ENCODE peak calls at places on chromosomes 7 and 10, in seven cellular contexts. One of them, this sample, is unnamed.

GRCh38 chr10:3401491-3401938 is 228.9 kb upstream of the PITRM1 start:
- DNase-seq in heart left ventricle: no peak
- DNase-seq in AG09309: peak
- DNase-seq in fibroblast of villous mesenchyme: peak
- DNase-seq in mesenchymal stem cell: peak
- DNase-seq in prostate gland: no peak
- DNase-seq in HFF-Myc: peak
- DNase-seq in this sample: peak

GRCh38 chr10:93034426-93034825 is 26.2 kb upstream of the CYP26C1 start:
- DNase-seq in prostate gland: no peak
- DNase-seq in heart left ventricle: no peak
- DNase-seq in HFF-Myc: no peak
- DNase-seq in AG09309: no peak
- DNase-seq in mesenchymal stem cell: no peak
- DNase-seq in fibroblast of villous mesenchyme: no peak
- DNase-seq in this sample: no peak

GRCh38 chr7:5692845-5693278 is 88.6 kb downstream of the RNF216 start:
- DNase-seq in heart left ventricle: no peak
- DNase-seq in prostate gland: no peak
- DNase-seq in HFF-Myc: no peak
- DNase-seq in mesenchymal stem cell: peak
- DNase-seq in fibroblast of villous mesenchyme: peak
- DNase-seq in AG09309: no peak
- DNase-seq in this sample: peak

GRCh38 chr10:35306852-35307251 is 29.5 kb upstream of the CCNY start:
- DNase-seq in AG09309: no peak
- DNase-seq in HFF-Myc: no peak
- DNase-seq in prostate gland: peak
- DNase-seq in mesenchymal stem cell: no peak
- DNase-seq in heart left ventricle: no peak
- DNase-seq in fibroblast of villous mesenchyme: no peak
- DNase-seq in this sample: no peak

GRCh38 chr7:139526578-139527544 is 3.4 kb downstream of the CLEC2L start:
- DNase-seq in HFF-Myc: peak
- DNase-seq in heart left ventricle: no peak
- DNase-seq in AG09309: peak
- DNase-seq in mesenchymal stem cell: peak
- DNase-seq in fibroblast of villous mesenchyme: peak
- DNase-seq in prostate gland: no peak
- DNase-seq in this sample: peak

GRCh38 chr7:140564643-140565042 is 76.0 kb downstream of the DENND2A start:
- DNase-seq in heart left ventricle: no peak
- DNase-seq in fibroblast of villous mesenchyme: no peak
- DNase-seq in prostate gland: no peak
- DNase-seq in HFF-Myc: no peak
- DNase-seq in AG09309: no peak
- DNase-seq in mesenchymal stem cell: no peak
- DNase-seq in this sample: peak

GRCh38 chr7:141055146-141055545 is 18.7 kb upstream of the TMEM178B start:
- DNase-seq in mesenchymal stem cell: no peak
- DNase-seq in HFF-Myc: no peak
- DNase-seq in fibroblast of villous mesenchyme: no peak
- DNase-seq in AG09309: no peak
- DNase-seq in prostate gland: no peak
- DNase-seq in heart left ventricle: no peak
- DNase-seq in this sample: no peak

GRCh38 chr10:19767876-19768275 is 48.4 kb upstream of the PLXDC2 start:
- DNase-seq in prostate gland: no peak
- DNase-seq in fibroblast of villous mesenchyme: no peak
- DNase-seq in AG09309: no peak
- DNase-seq in HFF-Myc: no peak
- DNase-seq in mesenchymal stem cell: peak
- DNase-seq in heart left ventricle: no peak
- DNase-seq in this sample: no peak

GRCh38 chr10:23148214-23148613 is 43.9 kb upstream of the PTF1A start:
- DNase-seq in heart left ventricle: no peak
- DNase-seq in mesenchymal stem cell: no peak
- DNase-seq in fibroblast of villous mesenchyme: no peak
- DNase-seq in AG09309: no peak
- DNase-seq in prostate gland: no peak
- DNase-seq in HFF-Myc: no peak
- DNase-seq in this sample: no peak

GRCh38 chr7:110148054-110148453 is 942.9 kb upstream of the LRRN3 start:
- DNase-seq in mesenchymal stem cell: no peak
- DNase-seq in heart left ventricle: no peak
- DNase-seq in AG09309: no peak
- DNase-seq in fibroblast of villous mesenchyme: no peak
- DNase-seq in HFF-Myc: no peak
- DNase-seq in prostate gland: no peak
- DNase-seq in this sample: no peak

GRCh38 chr10:99905971-99906370 is 103.8 kb downstream of the DNMBP start:
- DNase-seq in AG09309: no peak
- DNase-seq in mesenchymal stem cell: no peak
- DNase-seq in heart left ventricle: no peak
- DNase-seq in fibroblast of villous mesenchyme: no peak
- DNase-seq in HFF-Myc: no peak
- DNase-seq in prostate gland: no peak
- DNase-seq in this sample: no peak

GRCh38 chr7:276230-276835 is 13.6 kb upstream of the FOXL3 start:
- DNase-seq in HFF-Myc: no peak
- DNase-seq in mesenchymal stem cell: no peak
- DNase-seq in prostate gland: no peak
- DNase-seq in fibroblast of villous mesenchyme: no peak
- DNase-seq in heart left ventricle: no peak
- DNase-seq in AG09309: no peak
- DNase-seq in this sample: no peak

GRCh38 chr7:54426406-54426805 is 115.8 kb upstream of the VSTM2A start:
- DNase-seq in fibroblast of villous mesenchyme: no peak
- DNase-seq in mesenchymal stem cell: no peak
- DNase-seq in prostate gland: no peak
- DNase-seq in HFF-Myc: no peak
- DNase-seq in AG09309: no peak
- DNase-seq in heart left ventricle: no peak
- DNase-seq in this sample: no peak

GRCh38 chr7:149161241-149161848 is 14.1 kb downstream of the ZNF398 start:
- DNase-seq in fibroblast of villous mesenchyme: peak
- DNase-seq in mesenchymal stem cell: peak
- DNase-seq in HFF-Myc: no peak
- DNase-seq in heart left ventricle: no peak
- DNase-seq in prostate gland: no peak
- DNase-seq in AG09309: no peak
- DNase-seq in this sample: no peak

GRCh38 chr7:116952640-116953371 is 495 bp upstream of the ST7 start:
- DNase-seq in heart left ventricle: peak
- DNase-seq in AG09309: no peak
- DNase-seq in HFF-Myc: no peak
- DNase-seq in fibroblast of villous mesenchyme: peak
- DNase-seq in prostate gland: peak
- DNase-seq in mesenchymal stem cell: peak
- DNase-seq in this sample: peak

GRCh38 chr10:63376560-63377304 is 89.0 kb downstream of the JMJD1C start:
- DNase-seq in AG09309: peak
- DNase-seq in HFF-Myc: peak
- DNase-seq in prostate gland: no peak
- DNase-seq in heart left ventricle: no peak
- DNase-seq in mesenchymal stem cell: peak
- DNase-seq in fibroblast of villous mesenchyme: peak
- DNase-seq in this sample: peak

GRCh38 chr7:148121426-148121825 is 469.1 kb upstream of the C7orf33 start:
- DNase-seq in prostate gland: no peak
- DNase-seq in AG09309: no peak
- DNase-seq in fibroblast of villous mesenchyme: no peak
- DNase-seq in mesenchymal stem cell: no peak
- DNase-seq in HFF-Myc: no peak
- DNase-seq in heart left ventricle: no peak
- DNase-seq in this sample: no peak

GRCh38 chr7:39819514-39819913 is 130.5 kb upstream of the CDK13 start:
- DNase-seq in fibroblast of villous mesenchyme: no peak
- DNase-seq in prostate gland: no peak
- DNase-seq in mesenchymal stem cell: no peak
- DNase-seq in heart left ventricle: no peak
- DNase-seq in HFF-Myc: no peak
- DNase-seq in AG09309: no peak
- DNase-seq in this sample: no peak

GRCh38 chr7:73429218-73429617 is 4.4 kb upstream of the FZD9 start:
- DNase-seq in AG09309: no peak
- DNase-seq in mesenchymal stem cell: no peak
- DNase-seq in heart left ventricle: no peak
- DNase-seq in fibroblast of villous mesenchyme: no peak
- DNase-seq in prostate gland: no peak
- DNase-seq in HFF-Myc: no peak
- DNase-seq in this sample: peak

GRCh38 chr10:97792058-97792721 is 20.4 kb upstream of the SFRP5 start:
- DNase-seq in AG09309: no peak
- DNase-seq in mesenchymal stem cell: peak
- DNase-seq in fibroblast of villous mesenchyme: peak
- DNase-seq in prostate gland: peak
- DNase-seq in heart left ventricle: peak
- DNase-seq in HFF-Myc: peak
- DNase-seq in this sample: peak

DNA sequence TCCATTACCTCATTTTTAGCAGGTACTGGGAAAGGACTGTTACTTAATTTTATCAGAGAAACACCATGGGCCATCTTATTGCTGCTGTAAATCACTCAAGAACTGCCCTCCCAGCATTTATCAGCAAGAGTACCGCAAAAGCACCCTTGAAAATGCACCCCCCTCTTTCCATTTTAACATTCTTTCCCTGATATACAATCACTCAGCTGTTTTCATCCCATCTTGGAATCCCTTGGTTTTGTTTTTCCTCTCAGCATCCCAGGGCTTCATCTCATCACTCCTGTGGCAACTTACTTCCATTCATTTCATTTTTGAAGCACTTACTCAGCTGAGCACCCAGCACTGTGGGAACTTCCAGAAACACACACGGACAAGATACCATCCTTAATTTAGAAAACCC is 36.5 kb downstream of the RAPGEF5 start:
- DNase-seq in fibroblast of villous mesenchyme: no peak
- DNase-seq in HFF-Myc: no peak
- DNase-seq in AG09309: no peak
- DNase-seq in prostate gland: no peak
- DNase-seq in heart left ventricle: no peak
- DNase-seq in mesenchymal stem cell: no peak
- DNase-seq in this sample: no peak
- H3K4me3 ChIP-seq in fibroblast of villous mesenchyme: no peak
- H3K4me3 ChIP-seq in HFF-Myc: no peak
- H3K4me3 ChIP-seq in AG09309: no peak
- H3K4me3 ChIP-seq in prostate gland: no peak
- H3K4me3 ChIP-seq in heart left ventricle: no peak
- H3K4me3 ChIP-seq in mesenchymal stem cell: no peak
- H3K4me3 ChIP-seq in this sample: no peak

DNA sequence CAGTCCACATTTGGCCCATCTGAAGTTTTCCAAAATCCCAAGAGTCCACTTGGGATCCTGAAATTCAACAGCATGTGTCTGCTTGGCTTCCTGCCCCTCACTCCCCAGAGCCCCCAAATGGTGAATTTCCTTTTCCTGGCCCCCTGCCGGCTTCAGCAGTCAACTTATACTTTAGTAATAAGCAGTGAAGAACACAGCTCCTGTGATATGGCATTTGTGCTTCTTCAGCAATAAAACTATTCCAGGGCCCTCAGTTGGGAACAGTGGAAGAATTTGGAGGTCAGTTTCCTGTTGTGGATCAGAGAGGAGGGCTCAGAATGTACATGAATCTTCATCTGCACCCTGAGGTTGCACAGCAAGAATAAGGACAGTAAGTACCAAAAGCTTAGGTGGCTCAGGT is 51.0 kb downstream of the PRF1 start:
- DNase-seq in HFF-Myc: no peak
- DNase-seq in fibroblast of villous mesenchyme: no peak
- DNase-seq in mesenchymal stem cell: no peak
- DNase-seq in prostate gland: no peak
- DNase-seq in AG09309: no peak
- DNase-seq in heart left ventricle: no peak
- DNase-seq in this sample: peak
- H3K4me3 ChIP-seq in HFF-Myc: no peak
- H3K4me3 ChIP-seq in fibroblast of villous mesenchyme: no peak
- H3K4me3 ChIP-seq in mesenchymal stem cell: no peak
- H3K4me3 ChIP-seq in prostate gland: no peak
- H3K4me3 ChIP-seq in AG09309: no peak
- H3K4me3 ChIP-seq in heart left ventricle: no peak
- H3K4me3 ChIP-seq in this sample: no peak

GRCh38 chr10:86958109-86958830 is at the start of gene SNCG:
- DNase-seq in heart left ventricle: peak
- DNase-seq in fibroblast of villous mesenchyme: no peak
- DNase-seq in AG09309: no peak
- DNase-seq in mesenchymal stem cell: no peak
- DNase-seq in prostate gland: no peak
- DNase-seq in HFF-Myc: no peak
- DNase-seq in this sample: no peak
- H3K4me3 ChIP-seq in heart left ventricle: peak
- H3K4me3 ChIP-seq in fibroblast of villous mesenchyme: no peak
- H3K4me3 ChIP-seq in AG09309: no peak
- H3K4me3 ChIP-seq in mesenchymal stem cell: peak
- H3K4me3 ChIP-seq in prostate gland: no peak
- H3K4me3 ChIP-seq in HFF-Myc: no peak
- H3K4me3 ChIP-seq in this sample: no peak

DNA sequence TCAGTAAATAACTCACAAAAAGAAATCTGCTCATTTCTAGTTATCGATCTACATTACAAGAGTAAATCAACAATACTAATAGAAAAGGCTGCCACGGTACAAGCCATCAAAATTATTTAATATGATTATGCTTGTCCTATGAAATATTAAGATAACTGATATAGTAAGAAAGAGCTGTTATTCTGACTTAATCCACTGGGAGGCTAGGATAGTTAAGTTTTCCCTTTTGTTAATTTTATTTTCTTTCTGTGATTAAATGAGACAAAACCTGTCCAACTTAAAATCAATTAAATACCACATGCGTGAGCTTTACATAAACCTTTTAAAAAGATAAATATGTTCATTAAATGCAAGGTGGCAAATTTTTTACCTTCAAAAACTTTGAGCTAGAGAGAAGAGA is 114.8 kb downstream of the LMBR1 start:
- DNase-seq in AG09309: no peak
- DNase-seq in heart left ventricle: no peak
- DNase-seq in HFF-Myc: no peak
- DNase-seq in prostate gland: no peak
- DNase-seq in mesenchymal stem cell: no peak
- DNase-seq in fibroblast of villous mesenchyme: no peak
- DNase-seq in this sample: no peak
- H3K4me3 ChIP-seq in AG09309: no peak
- H3K4me3 ChIP-seq in heart left ventricle: no peak
- H3K4me3 ChIP-seq in HFF-Myc: no peak
- H3K4me3 ChIP-seq in prostate gland: no peak
- H3K4me3 ChIP-seq in mesenchymal stem cell: no peak
- H3K4me3 ChIP-seq in fibroblast of villous mesenchyme: no peak
- H3K4me3 ChIP-seq in this sample: no peak

GRCh38 chr10:124522903-124523260 is 61.3 kb downstream of the LHPP start:
- DNase-seq in fibroblast of villous mesenchyme: peak
- DNase-seq in mesenchymal stem cell: peak
- DNase-seq in prostate gland: no peak
- DNase-seq in HFF-Myc: no peak
- DNase-seq in AG09309: no peak
- DNase-seq in heart left ventricle: no peak
- DNase-seq in this sample: no peak
- H3K4me3 ChIP-seq in fibroblast of villous mesenchyme: no peak
- H3K4me3 ChIP-seq in mesenchymal stem cell: no peak
- H3K4me3 ChIP-seq in prostate gland: peak
- H3K4me3 ChIP-seq in HFF-Myc: no peak
- H3K4me3 ChIP-seq in AG09309: no peak
- H3K4me3 ChIP-seq in heart left ventricle: no peak
- H3K4me3 ChIP-seq in this sample: no peak

This sample was measured in astrocyte of the spinal cord.